ENCODE peak calls at places on chromosomes 11 and 22, in five cellular contexts. One of them, this sample, is unnamed.

GRCh38 chr11:1536065-1536843 is 35.8 kb downstream of the DUSP8 start:
- DNase-seq in tibial nerve: no peak
- DNase-seq in amniotic stem cell: no peak
- DNase-seq in AG08395: no peak
- DNase-seq in Peyer's patch: no peak
- DNase-seq in this sample: no peak

GRCh38 chr11:132264616-132265015 is 894.2 kb downstream of the NTM start:
- DNase-seq in AG08395: no peak
- DNase-seq in amniotic stem cell: no peak
- DNase-seq in tibial nerve: no peak
- DNase-seq in Peyer's patch: no peak
- DNase-seq in this sample: no peak

GRCh38 chr11:65152157-65152556 is 17.8 kb upstream of the SYVN1 start:
- DNase-seq in tibial nerve: no peak
- DNase-seq in AG08395: no peak
- DNase-seq in Peyer's patch: no peak
- DNase-seq in amniotic stem cell: no peak
- DNase-seq in this sample: no peak

GRCh38 chr22:49044091-49044490 is 783.6 kb downstream of the BRD1 start:
- DNase-seq in amniotic stem cell: no peak
- DNase-seq in AG08395: no peak
- DNase-seq in tibial nerve: no peak
- DNase-seq in Peyer's patch: no peak
- DNase-seq in this sample: no peak

GRCh38 chr22:22074634-22075381 is 92.2 kb upstream of the TOP3B start:
- DNase-seq in AG08395: no peak
- DNase-seq in Peyer's patch: no peak
- DNase-seq in amniotic stem cell: no peak
- DNase-seq in tibial nerve: no peak
- DNase-seq in this sample: no peak

GRCh38 chr11:114172871-114173444 is 113.4 kb downstream of the ZBTB16 start:
- DNase-seq in tibial nerve: no peak
- DNase-seq in Peyer's patch: no peak
- DNase-seq in amniotic stem cell: no peak
- DNase-seq in AG08395: no peak
- DNase-seq in this sample: no peak

GRCh38 chr11:27249208-27249509 is 113.9 kb downstream of the CCDC34 start:
- DNase-seq in amniotic stem cell: no peak
- DNase-seq in AG08395: no peak
- DNase-seq in Peyer's patch: no peak
- DNase-seq in tibial nerve: no peak
- DNase-seq in this sample: no peak

GRCh38 chr11:58640386-58641023 is 18.0 kb downstream of the CNTF start:
- DNase-seq in Peyer's patch: no peak
- DNase-seq in amniotic stem cell: no peak
- DNase-seq in AG08395: no peak
- DNase-seq in tibial nerve: no peak
- DNase-seq in this sample: no peak

GRCh38 chr22:41296826-41297667 is 4.3 kb upstream of the ZC3H7B start:
- DNase-seq in Peyer's patch: no peak
- DNase-seq in tibial nerve: no peak
- DNase-seq in amniotic stem cell: no peak
- DNase-seq in AG08395: no peak
- DNase-seq in this sample: no peak

This sample was measured in caudate nucleus.